ENCODE peak calls at places on chromosomes 11 and 22, in six cellular contexts. L is coronary artery, W is OCI-LY7, T is thoracic aorta, G is neural crest cell, V is psoas muscle. P is an unnamed sample.

GRCh38 chr22:16131918-16132317 is 442.1 kb downstream of the POTEH start:
- DNase-seq in G (no peak), L (no peak), V (no peak), T (no peak), W (no peak), P (no peak)

GRCh38 chr11:120805960-120806555 is 217.8 kb upstream of the TBCEL start:
- DNase-seq in G (no peak), W (peak; percentile 38), V (no peak), L (no peak), T (no peak), P (no peak)

GRCh38 chr11:20599424-20600346 is at the start of gene SLC6A5:
- DNase-seq in W (peak; percentile 2), L (no peak), T (no peak), V (no peak), G (peak; percentile 75), P (no peak)

GRCh38 chr11:70303070-70303469 is 32.6 kb downstream of the PPFIA1 start:
- DNase-seq in T (no peak), W (no peak), G (no peak), V (no peak), L (no peak), P (no peak)

GRCh38 chr11:26976389-26976788 is 17.5 kb upstream of the FIBIN start:
- DNase-seq in T (no peak), V (no peak), W (no peak), L (no peak), G (no peak), P (no peak)

GRCh38 chr11:12693075-12693473 is 18.9 kb downstream of the TEAD1 start:
- DNase-seq in T (no peak), G (no peak), V (no peak), L (no peak), W (no peak), P (no peak)

GRCh38 chr11:19913236-19913892 is 200.7 kb downstream of the NAV2 start:
- DNase-seq in T (no peak), G (no peak), V (no peak), L (no peak), W (no peak), P (no peak)

GRCh38 chr22:38397189-38398097 is 57.6 kb downstream of the KCNJ4 start:
- DNase-seq in V (no peak), T (no peak), L (no peak), W (peak; percentile 65), G (no peak), P (no peak)

GRCh38 chr22:46794067-46794466 is 31.6 kb downstream of the TBC1D22A start:
- DNase-seq in G (no peak), L (no peak), V (no peak), W (no peak), T (no peak), P (no peak)

GRCh38 chr22:46794491-46794890 is 32.0 kb downstream of the TBC1D22A start:
- DNase-seq in V (no peak), G (no peak), L (no peak), W (no peak), T (no peak), P (no peak)

GRCh38 chr22:46792061-46792796 is 29.8 kb downstream of the TBC1D22A start:
- DNase-seq in G (no peak), W (no peak), L (no peak), V (no peak), T (no peak), P (no peak)

GRCh38 chr22:46792841-46793261 is 30.4 kb downstream of the TBC1D22A start:
- DNase-seq in W (no peak), T (no peak), G (no peak), L (no peak), V (no peak), P (no peak)

GRCh38 chr22:46793497-46793896 is 31.0 kb downstream of the TBC1D22A start:
- DNase-seq in G (no peak), V (no peak), L (no peak), T (no peak), W (no peak), P (no peak)
- TF ChIP-seq CTCF in G (no peak), V (no peak), L (no peak), T (no peak), W (no peak), P (no peak)

GRCh38 chr11:46808804-46809431 is 37.2 kb downstream of the CKAP5 start:
- DNase-seq in W (peak; percentile 65), G (no peak), L (no peak), T (no peak), V (no peak), P (no peak)
- TF ChIP-seq CTCF in W (peak; percentile 88), G (peak; percentile 55), L (no peak), T (no peak), V (peak; percentile 16), P (peak; percentile 61)

GRCh38 chr11:15769203-15769602 is 587.1 kb downstream of the SOX6 start:
- DNase-seq in V (no peak), G (no peak), L (no peak), W (no peak), T (no peak), P (no peak)

GRCh38 chr11:15774021-15774862 is 582.1 kb downstream of the SOX6 start:
- DNase-seq in L (no peak), V (no peak), T (no peak), W (no peak), G (no peak), P (no peak)

GRCh38 chr11:15773024-15773423 is 583.3 kb downstream of the SOX6 start:
- DNase-seq in T (no peak), V (no peak), W (no peak), G (no peak), L (no peak), P (no peak)

GRCh38 chr11:15768321-15768720 is 588.0 kb downstream of the SOX6 start:
- DNase-seq in V (no peak), L (no peak), G (no peak), T (no peak), W (no peak), P (no peak)

DNA sequence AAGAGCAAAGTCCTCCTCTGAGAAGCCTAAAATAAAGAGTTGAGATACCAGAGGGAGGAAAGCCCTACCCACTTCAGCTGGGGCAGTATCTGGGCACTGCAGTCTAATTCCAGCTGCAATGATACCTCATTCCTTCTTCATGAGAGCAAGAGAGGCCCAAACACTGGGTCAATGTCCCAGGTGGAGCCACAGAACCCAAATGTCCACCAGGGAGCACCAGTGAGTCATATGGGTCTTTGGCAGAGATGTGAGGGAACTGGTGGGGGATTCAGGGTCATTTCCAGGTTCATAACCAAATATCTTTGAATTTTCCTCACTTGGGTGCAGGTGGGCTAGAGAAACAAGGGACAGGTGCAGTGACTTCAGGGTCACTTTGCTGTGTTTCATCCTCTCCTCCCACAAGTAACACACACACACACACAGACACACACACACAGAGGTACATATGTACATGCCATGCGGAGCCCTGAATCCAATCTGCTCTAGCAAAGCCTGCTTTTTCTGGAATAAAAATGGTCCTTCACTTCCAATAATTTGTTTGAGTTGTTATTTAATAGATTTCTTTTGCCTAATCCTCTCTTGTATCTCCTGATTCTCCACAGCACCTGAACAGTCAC is 585.4 kb downstream of the SOX6 start:
- DNase-seq in W (peak; percentile 26), T (no peak), L (no peak), V (no peak), G (peak; percentile 38), P (no peak)
- TF ChIP-seq CTCF in W (peak; percentile 76), T (peak; percentile 38), L (peak; percentile 22), V (peak; percentile 57), G (peak; percentile 61), P (peak; percentile 74)

DNA sequence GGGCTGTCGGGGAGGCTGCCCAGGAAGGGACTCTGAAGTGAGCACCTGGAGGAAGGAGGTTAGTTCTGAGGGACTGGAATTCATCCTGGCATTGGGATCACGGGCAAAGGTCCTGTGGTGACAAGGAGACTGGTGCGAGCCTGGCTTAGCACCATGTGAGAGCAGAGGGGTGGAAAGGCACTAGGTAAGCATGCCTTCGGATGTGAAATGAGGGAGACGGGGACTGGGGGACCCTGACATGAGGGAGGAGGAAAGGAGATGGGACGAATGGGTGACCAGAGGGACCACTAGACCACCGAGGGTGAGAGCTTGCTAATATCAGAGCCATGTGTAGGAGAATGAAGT is 3.1 kb upstream of the VPREB1 start:
- DNase-seq in W (no peak), L (no peak), T (no peak), V (no peak), G (no peak), P (no peak)
- TF ChIP-seq CTCF in W (no peak), L (no peak), T (no peak), V (no peak), G (no peak), P (no peak)

GRCh38 chr11:113274708-113275582 is 39.4 kb upstream of the TTC12 start:
- DNase-seq in V (no peak), W (no peak), L (no peak), G (no peak), T (no peak), P (no peak)
- TF ChIP-seq CTCF in V (no peak), W (no peak), L (no peak), G (peak; percentile 26), T (no peak), P (no peak)